ENCODE peak calls at places on chromosomes 4 and X, in nine cellular contexts. One of them, this sample, is unnamed.

GRCh38 chr4:112702892-112703291 is 65.9 kb downstream of the LARP7 start:
- DNase-seq in astrocyte of the cerebellum: no peak
- DNase-seq in tibial artery: no peak
- DNase-seq in BJ: no peak
- DNase-seq in fibroblast of lung: peak
- DNase-seq in AG10803: no peak
- DNase-seq in WTC11: no peak
- DNase-seq in transverse colon: no peak
- DNase-seq in BE2C: no peak
- DNase-seq in this sample: no peak

GRCh38 chr4:152485726-152486276 is 50.1 kb downstream of the FBXW7 start:
- DNase-seq in astrocyte of the cerebellum: peak
- DNase-seq in tibial artery: no peak
- DNase-seq in BJ: peak
- DNase-seq in fibroblast of lung: peak
- DNase-seq in AG10803: peak
- DNase-seq in WTC11: no peak
- DNase-seq in transverse colon: no peak
- DNase-seq in BE2C: no peak
- DNase-seq in this sample: peak

GRCh38 chrX:2650865-2651264 is 40.2 kb upstream of the CD99 start:
- DNase-seq in astrocyte of the cerebellum: no peak
- DNase-seq in tibial artery: no peak
- DNase-seq in BJ: no peak
- DNase-seq in fibroblast of lung: peak
- DNase-seq in AG10803: no peak
- DNase-seq in WTC11: no peak
- DNase-seq in transverse colon: no peak
- DNase-seq in BE2C: no peak
- DNase-seq in this sample: no peak

GRCh38 chrX:115929480-115929879 is 241.1 kb upstream of the AGTR2 start:
- DNase-seq in astrocyte of the cerebellum: no peak
- DNase-seq in tibial artery: no peak
- DNase-seq in BJ: no peak
- DNase-seq in fibroblast of lung: no peak
- DNase-seq in AG10803: no peak
- DNase-seq in WTC11: no peak
- DNase-seq in transverse colon: no peak
- DNase-seq in BE2C: no peak
- DNase-seq in this sample: no peak

GRCh38 chr4:35972814-35973213 is 271.5 kb downstream of the ARAP2 start:
- DNase-seq in astrocyte of the cerebellum: no peak
- DNase-seq in tibial artery: no peak
- DNase-seq in BJ: no peak
- DNase-seq in fibroblast of lung: no peak
- DNase-seq in AG10803: no peak
- DNase-seq in WTC11: no peak
- DNase-seq in transverse colon: no peak
- DNase-seq in BE2C: no peak
- DNase-seq in this sample: no peak

GRCh38 chr4:5800496-5800895 is 89.5 kb downstream of the EVC start:
- DNase-seq in astrocyte of the cerebellum: no peak
- DNase-seq in tibial artery: peak
- DNase-seq in BJ: no peak
- DNase-seq in fibroblast of lung: no peak
- DNase-seq in AG10803: no peak
- DNase-seq in WTC11: no peak
- DNase-seq in transverse colon: no peak
- DNase-seq in BE2C: no peak
- DNase-seq in this sample: no peak

GRCh38 chrX:55489315-55490009 is at the start of gene USP51:
- DNase-seq in astrocyte of the cerebellum: no peak
- DNase-seq in tibial artery: peak
- DNase-seq in BJ: no peak
- DNase-seq in fibroblast of lung: peak
- DNase-seq in AG10803: peak
- DNase-seq in WTC11: peak
- DNase-seq in transverse colon: peak
- DNase-seq in BE2C: peak
- DNase-seq in this sample: no peak

GRCh38 chr4:142984871-142985585 is 138.9 kb upstream of the INPP4B start:
- DNase-seq in astrocyte of the cerebellum: peak
- DNase-seq in tibial artery: no peak
- DNase-seq in BJ: no peak
- DNase-seq in fibroblast of lung: peak
- DNase-seq in AG10803: peak
- DNase-seq in WTC11: peak
- DNase-seq in transverse colon: no peak
- DNase-seq in BE2C: no peak
- DNase-seq in this sample: peak

GRCh38 chr4:155794589-155794988 is 35.8 kb downstream of the GUCY1B1 start:
- DNase-seq in astrocyte of the cerebellum: no peak
- DNase-seq in tibial artery: no peak
- DNase-seq in BJ: no peak
- DNase-seq in fibroblast of lung: no peak
- DNase-seq in AG10803: no peak
- DNase-seq in WTC11: no peak
- DNase-seq in transverse colon: no peak
- DNase-seq in BE2C: no peak
- DNase-seq in this sample: no peak

GRCh38 chr4:155799794-155800123 is 40.9 kb downstream of the GUCY1B1 start:
- DNase-seq in astrocyte of the cerebellum: no peak
- DNase-seq in tibial artery: no peak
- DNase-seq in BJ: no peak
- DNase-seq in fibroblast of lung: no peak
- DNase-seq in AG10803: no peak
- DNase-seq in WTC11: no peak
- DNase-seq in transverse colon: no peak
- DNase-seq in BE2C: no peak
- DNase-seq in this sample: no peak

GRCh38 chr4:155800685-155801343 is 42.0 kb downstream of the GUCY1B1 start:
- DNase-seq in astrocyte of the cerebellum: no peak
- DNase-seq in tibial artery: no peak
- DNase-seq in BJ: no peak
- DNase-seq in fibroblast of lung: no peak
- DNase-seq in AG10803: no peak
- DNase-seq in WTC11: no peak
- DNase-seq in transverse colon: no peak
- DNase-seq in BE2C: no peak
- DNase-seq in this sample: no peak

GRCh38 chr4:155799106-155799793 is 40.4 kb downstream of the GUCY1B1 start:
- DNase-seq in astrocyte of the cerebellum: no peak
- DNase-seq in tibial artery: no peak
- DNase-seq in BJ: no peak
- DNase-seq in fibroblast of lung: peak
- DNase-seq in AG10803: peak
- DNase-seq in WTC11: no peak
- DNase-seq in transverse colon: no peak
- DNase-seq in BE2C: no peak
- DNase-seq in this sample: no peak

GRCh38 chr4:155796031-155796430 is 37.2 kb downstream of the GUCY1B1 start:
- DNase-seq in astrocyte of the cerebellum: peak
- DNase-seq in tibial artery: no peak
- DNase-seq in BJ: no peak
- DNase-seq in fibroblast of lung: peak
- DNase-seq in AG10803: peak
- DNase-seq in WTC11: no peak
- DNase-seq in transverse colon: no peak
- DNase-seq in BE2C: no peak
- DNase-seq in this sample: peak
- TF ChIP-seq CTCF in astrocyte of the cerebellum: peak
- TF ChIP-seq CTCF in tibial artery: peak
- TF ChIP-seq CTCF in BJ: peak
- TF ChIP-seq CTCF in fibroblast of lung: peak
- TF ChIP-seq CTCF in AG10803: peak
- TF ChIP-seq CTCF in WTC11: no peak
- TF ChIP-seq CTCF in transverse colon: peak
- TF ChIP-seq CTCF in BE2C: peak
- TF ChIP-seq CTCF in this sample: peak

GRCh38 chrX:108734426-108734825 is 1.9 kb downstream of the IRS4 start:
- DNase-seq in astrocyte of the cerebellum: no peak
- DNase-seq in tibial artery: no peak
- DNase-seq in BJ: no peak
- DNase-seq in fibroblast of lung: no peak
- DNase-seq in AG10803: no peak
- DNase-seq in WTC11: no peak
- DNase-seq in transverse colon: no peak
- DNase-seq in BE2C: no peak
- DNase-seq in this sample: no peak

GRCh38 chrX:108735680-108736508 is 469 bp downstream of the IRS4 start:
- DNase-seq in astrocyte of the cerebellum: no peak
- DNase-seq in tibial artery: no peak
- DNase-seq in BJ: no peak
- DNase-seq in fibroblast of lung: peak
- DNase-seq in AG10803: no peak
- DNase-seq in WTC11: peak
- DNase-seq in transverse colon: no peak
- DNase-seq in BE2C: no peak
- DNase-seq in this sample: peak

GRCh38 chrX:108735087-108735679 is 1.2 kb downstream of the IRS4 start:
- DNase-seq in astrocyte of the cerebellum: no peak
- DNase-seq in tibial artery: no peak
- DNase-seq in BJ: no peak
- DNase-seq in fibroblast of lung: no peak
- DNase-seq in AG10803: no peak
- DNase-seq in WTC11: peak
- DNase-seq in transverse colon: no peak
- DNase-seq in BE2C: no peak
- DNase-seq in this sample: peak

GRCh38 chrX:108737754-108738153 is 1.4 kb upstream of the IRS4 start:
- DNase-seq in astrocyte of the cerebellum: no peak
- DNase-seq in tibial artery: no peak
- DNase-seq in BJ: no peak
- DNase-seq in fibroblast of lung: no peak
- DNase-seq in AG10803: no peak
- DNase-seq in WTC11: no peak
- DNase-seq in transverse colon: no peak
- DNase-seq in BE2C: no peak
- DNase-seq in this sample: no peak

DNA sequence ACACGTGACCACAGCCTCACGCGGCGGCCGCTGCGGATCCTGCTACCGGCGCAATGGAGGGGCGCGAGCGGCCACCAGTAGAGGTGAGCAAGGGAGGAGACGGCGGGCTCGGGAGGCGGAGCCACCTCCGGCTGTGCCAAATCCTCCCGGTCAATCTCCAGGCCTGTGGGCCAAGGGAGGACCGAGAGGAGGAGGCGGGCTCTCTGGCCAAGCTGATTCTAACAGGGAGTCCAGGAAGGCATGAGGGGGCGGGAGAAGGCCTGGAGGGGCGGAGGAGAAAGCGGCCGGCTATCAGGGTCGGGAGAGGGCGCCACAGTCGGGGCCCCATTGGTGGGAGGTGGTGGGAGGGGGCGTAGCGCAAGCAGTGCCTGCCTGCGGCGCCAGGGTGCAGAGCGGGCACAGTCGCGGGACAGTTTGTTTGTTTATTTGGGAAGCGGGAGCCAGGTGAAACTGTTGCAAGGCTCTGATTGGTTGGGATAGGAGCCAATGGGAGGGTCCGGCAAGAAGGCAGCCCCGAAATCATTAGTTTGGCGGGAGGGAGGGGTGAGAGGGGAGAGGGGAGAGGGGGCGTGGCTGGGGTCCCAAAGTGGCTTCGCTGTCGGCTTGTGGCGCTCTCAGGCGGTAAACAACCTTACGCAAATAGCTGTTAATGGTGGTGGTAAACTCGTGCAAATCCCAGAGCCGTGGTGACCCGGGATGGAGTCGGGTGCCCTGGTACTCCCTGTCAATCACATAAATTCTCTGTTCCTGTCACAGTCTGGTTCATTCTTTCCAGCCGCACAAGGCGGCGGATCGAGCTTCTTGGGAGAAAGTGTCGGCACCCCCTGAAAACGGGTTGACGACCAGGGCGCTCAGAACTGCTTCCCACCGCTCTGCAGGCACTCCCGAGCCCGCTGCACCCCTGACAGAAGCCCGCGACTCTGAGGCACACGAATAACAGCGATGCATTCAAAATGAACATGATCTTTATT is at the start of gene IRS4:
- DNase-seq in astrocyte of the cerebellum: no peak
- DNase-seq in tibial artery: peak
- DNase-seq in BJ: no peak
- DNase-seq in fibroblast of lung: peak
- DNase-seq in AG10803: no peak
- DNase-seq in WTC11: peak
- DNase-seq in transverse colon: no peak
- DNase-seq in BE2C: peak
- DNase-seq in this sample: peak
- TF ChIP-seq CTCF in astrocyte of the cerebellum: no peak
- TF ChIP-seq CTCF in tibial artery: no peak
- TF ChIP-seq CTCF in BJ: no peak
- TF ChIP-seq CTCF in fibroblast of lung: no peak
- TF ChIP-seq CTCF in AG10803: no peak
- TF ChIP-seq CTCF in WTC11: no peak
- TF ChIP-seq CTCF in transverse colon: no peak
- TF ChIP-seq CTCF in BE2C: no peak
- TF ChIP-seq CTCF in this sample: no peak

GRCh38 chrX:103483720-103484119 is 35.6 kb downstream of the RAB40A start:
- DNase-seq in astrocyte of the cerebellum: no peak
- DNase-seq in tibial artery: no peak
- DNase-seq in BJ: no peak
- DNase-seq in fibroblast of lung: no peak
- DNase-seq in AG10803: no peak
- DNase-seq in WTC11: no peak
- DNase-seq in transverse colon: no peak
- DNase-seq in BE2C: no peak
- DNase-seq in this sample: no peak

GRCh38 chrX:103488794-103489193 is 30.5 kb downstream of the RAB40A start:
- DNase-seq in astrocyte of the cerebellum: no peak
- DNase-seq in tibial artery: no peak
- DNase-seq in BJ: no peak
- DNase-seq in fibroblast of lung: no peak
- DNase-seq in AG10803: no peak
- DNase-seq in WTC11: no peak
- DNase-seq in transverse colon: no peak
- DNase-seq in BE2C: no peak
- DNase-seq in this sample: no peak

DNA sequence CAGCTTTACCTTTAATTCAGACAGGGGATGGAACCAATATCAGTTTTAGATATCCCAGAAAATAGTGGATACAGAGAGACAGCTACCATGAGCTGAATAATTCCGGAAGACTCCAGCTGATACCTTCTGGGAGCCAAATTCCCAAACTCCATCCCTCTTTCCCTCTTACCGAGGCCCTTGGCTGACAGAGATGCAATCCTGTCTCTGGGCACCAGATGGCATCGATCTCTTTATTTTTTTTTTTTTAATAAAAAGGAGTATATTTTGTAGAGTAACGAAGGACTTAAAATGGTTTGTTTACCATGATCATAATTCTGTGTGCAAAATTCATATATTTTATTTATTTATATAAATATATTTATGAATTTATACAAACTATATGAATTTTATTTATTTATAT is 31.0 kb downstream of the RAB40A start:
- DNase-seq in astrocyte of the cerebellum: no peak
- DNase-seq in tibial artery: no peak
- DNase-seq in BJ: no peak
- DNase-seq in fibroblast of lung: peak
- DNase-seq in AG10803: no peak
- DNase-seq in WTC11: no peak
- DNase-seq in transverse colon: no peak
- DNase-seq in BE2C: no peak
- DNase-seq in this sample: peak
- TF ChIP-seq CTCF in astrocyte of the cerebellum: peak
- TF ChIP-seq CTCF in tibial artery: peak
- TF ChIP-seq CTCF in BJ: peak
- TF ChIP-seq CTCF in fibroblast of lung: peak
- TF ChIP-seq CTCF in AG10803: peak
- TF ChIP-seq CTCF in WTC11: no peak
- TF ChIP-seq CTCF in transverse colon: no peak
- TF ChIP-seq CTCF in BE2C: peak
- TF ChIP-seq CTCF in this sample: peak

GRCh38 chrX:10597871-10598270 is 22.5 kb downstream of the MID1 start:
- DNase-seq in astrocyte of the cerebellum: no peak
- DNase-seq in tibial artery: no peak
- DNase-seq in BJ: no peak
- DNase-seq in fibroblast of lung: no peak
- DNase-seq in AG10803: peak
- DNase-seq in WTC11: peak
- DNase-seq in transverse colon: no peak
- DNase-seq in BE2C: peak
- DNase-seq in this sample: peak
- TF ChIP-seq CTCF in astrocyte of the cerebellum: peak
- TF ChIP-seq CTCF in tibial artery: peak
- TF ChIP-seq CTCF in BJ: peak
- TF ChIP-seq CTCF in fibroblast of lung: peak
- TF ChIP-seq CTCF in AG10803: peak
- TF ChIP-seq CTCF in WTC11: no peak
- TF ChIP-seq CTCF in transverse colon: no peak
- TF ChIP-seq CTCF in BE2C: peak
- TF ChIP-seq CTCF in this sample: peak

This sample was measured in epithelial cell of esophagus.